ENCODE peak calls at places on chromosomes 11 and 22, in seven cellular contexts. E, H, X, B, Z, K and D are unnamed samples.

GRCh38 chr11:70912226-70912840 is 340.0 kb downstream of the SHANK2 start:
- DNase-seq in E (no peak), H (peak; percentile 18), X (no peak), B (no peak), Z (no peak), K (peak; percentile 15), D (no peak)

GRCh38 chr11:120199613-120200012 is 11.2 kb upstream of the OAF start:
- DNase-seq in E (no peak), H (peak; percentile 52), X (no peak), B (no peak), Z (no peak), K (no peak), D (no peak)

GRCh38 chr22:37340331-37341262 is 58.3 kb downstream of the CYTH4 start:
- DNase-seq in E (no peak), H (no peak), X (no peak), B (no peak), Z (no peak), K (no peak), D (no peak)

GRCh38 chr11:72652871-72653615 is 21.2 kb downstream of the PDE2A start:
- DNase-seq in E (no peak), H (no peak), X (no peak), B (no peak), Z (no peak), K (no peak), D (no peak)

GRCh38 chr11:59759900-59760299 is 4.7 kb downstream of the STX3 start:
- DNase-seq in E (no peak), H (no peak), X (no peak), B (no peak), Z (no peak), K (no peak), D (no peak)

GRCh38 chr11:44179173-44179572 is 83.7 kb downstream of the EXT2 start:
- DNase-seq in E (no peak), H (no peak), X (no peak), B (no peak), Z (no peak), K (no peak), D (no peak)

GRCh38 chr11:65040520-65041205 is 347 bp upstream of the SAC3D1 start:
- DNase-seq in E (peak; percentile 74), H (peak; percentile 95), X (peak; percentile 94), B (peak; percentile 78), Z (peak; percentile 46), K (peak; percentile 97), D (peak; percentile 62)

GRCh38 chr22:50613291-50613981 is 12.8 kb downstream of the MAPK8IP2 start:
- DNase-seq in E (no peak), H (no peak), X (no peak), B (no peak), Z (no peak), K (no peak), D (no peak)

GRCh38 chr11:9260182-9261146 is 4.7 kb downstream of the DENND5A start:
- DNase-seq in E (no peak), H (no peak), X (no peak), B (no peak), Z (no peak), K (no peak), D (no peak)

GRCh38 chr11:36421546-36422155 is 88.4 kb downstream of the TRAF6 start:
- DNase-seq in E (no peak), H (no peak), X (no peak), B (no peak), Z (no peak), K (no peak), D (no peak)

GRCh38 chr11:128522943-128523518 is 64.3 kb downstream of the ETS1 start:
- DNase-seq in E (no peak), H (no peak), X (peak; percentile 88), B (peak; percentile 49), Z (no peak), K (no peak), D (no peak)

GRCh38 chr11:93852242-93852641 is 1.8 kb upstream of the VSTM5 start:
- DNase-seq in E (no peak), H (no peak), X (no peak), B (no peak), Z (no peak), K (no peak), D (no peak)

GRCh38 chr11:114215871-114216803 is 80.1 kb upstream of the NNMT start:
- DNase-seq in E (no peak), H (no peak), X (no peak), B (no peak), Z (no peak), K (no peak), D (no peak)

GRCh38 chr11:72684236-72684912 is 10.2 kb upstream of the PDE2A start:
- DNase-seq in E (peak; percentile 63), H (peak; percentile 93), X (peak; percentile 78), B (peak; percentile 13), Z (no peak), K (peak; percentile 39), D (peak; percentile 24)

GRCh38 chr11:8646873-8647272 is 35.6 kb downstream of the TRIM66 start:
- DNase-seq in E (no peak), H (no peak), X (no peak), B (no peak), Z (no peak), K (no peak), D (no peak)

GRCh38 chr11:17490232-17490631 is 13.6 kb upstream of the ABCC8 start:
- DNase-seq in E (no peak), H (no peak), X (no peak), B (no peak), Z (no peak), K (no peak), D (no peak)

GRCh38 chr22:20015971-20016733 is 471 bp downstream of the ARVCF start:
- DNase-seq in E (peak; percentile 33), H (peak; percentile 84), X (no peak), B (peak; percentile 22), Z (no peak), K (no peak), D (no peak)

GRCh38 chr22:49724030-49724892 is 103.4 kb downstream of the BRD1 start:
- DNase-seq in E (peak; percentile 52), H (peak; percentile 80), X (peak; percentile 78), B (no peak), Z (no peak), K (no peak), D (no peak)

GRCh38 chr11:78660451-78660850 is 85.8 kb upstream of the NARS2 start:
- DNase-seq in E (no peak), H (no peak), X (no peak), B (no peak), Z (no peak), K (no peak), D (no peak)

GRCh38 chr11:73412308-73412707 is 36.1 kb downstream of the RELT start:
- DNase-seq in E (no peak), H (no peak), X (no peak), B (no peak), Z (no peak), K (no peak), D (no peak)

GRCh38 chr11:90908074-90908473 is 685.2 kb upstream of the CHORDC1 start:
- DNase-seq in E (no peak), H (no peak), X (no peak), B (no peak), Z (no peak), K (no peak), D (no peak)

GRCh38 chr11:102560555-102561011 is 30.0 kb upstream of the MMP7 start:
- DNase-seq in E (no peak), H (no peak), X (no peak), B (no peak), Z (peak; percentile 7), K (peak; percentile 42), D (peak; percentile 42)

GRCh38 chr11:68436985-68437926 is 23.3 kb upstream of the PPP6R3 start:
- DNase-seq in E (peak; percentile 29), H (peak; percentile 86), X (no peak), B (no peak), Z (no peak), K (peak; percentile 9), D (peak; percentile 38)

GRCh38 chr11:68329993-68330699 is 17.8 kb downstream of the LRP5 start:
- DNase-seq in E (no peak), H (no peak), X (no peak), B (no peak), Z (no peak), K (no peak), D (no peak)

GRCh38 chr11:66189031-66189745 is 79.3 kb upstream of the RAB1B start:
- DNase-seq in E (no peak), H (no peak), X (no peak), B (no peak), Z (no peak), K (no peak), D (no peak)

GRCh38 chr11:43315966-43316365 is 4.2 kb downstream of the API5 start:
- DNase-seq in E (no peak), H (no peak), X (no peak), B (no peak), Z (no peak), K (no peak), D (no peak)

GRCh38 chr11:36216061-36216615 is 73.1 kb downstream of the COMMD9 start:
- DNase-seq in E (no peak), H (no peak), X (no peak), B (no peak), Z (no peak), K (no peak), D (no peak)

GRCh38 chr11:123979311-123979710 is 1.7 kb upstream of the OR10S1 start:
- DNase-seq in E (no peak), H (no peak), X (no peak), B (no peak), Z (no peak), K (no peak), D (no peak)

GRCh38 chr11:12009617-12010321 is 1.3 kb upstream of the DKK3 start:
- DNase-seq in E (no peak), H (no peak), X (no peak), B (no peak), Z (no peak), K (no peak), D (no peak)

GRCh38 chr11:16454284-16454683 is 97.9 kb upstream of the SOX6 start:
- DNase-seq in E (no peak), H (no peak), X (no peak), B (no peak), Z (no peak), K (no peak), D (no peak)

GRCh38 chr11:15565846-15566245 is 451.1 kb downstream of the INSC start:
- DNase-seq in E (no peak), H (no peak), X (no peak), B (no peak), Z (no peak), K (no peak), D (no peak)

GRCh38 chr11:79860336-79860735 is 419.5 kb upstream of the TENM4 start:
- DNase-seq in E (no peak), H (no peak), X (no peak), B (no peak), Z (no peak), K (no peak), D (no peak)

GRCh38 chr11:81987829-81988472 is 745.7 kb downstream of the FAM181B start:
- DNase-seq in E (no peak), H (peak; percentile 79), X (no peak), B (no peak), Z (peak; percentile 26), K (no peak), D (peak; percentile 8)

GRCh38 chr22:11066458-11067285 is 4461.3 kb upstream of the OR11H1 start:
- DNase-seq in E (no peak), H (peak; percentile 89), X (no peak), B (no peak), Z (no peak), K (no peak), D (no peak)

GRCh38 chr22:47225931-47226633 is 463.6 kb downstream of the TBC1D22A start:
- DNase-seq in E (no peak), H (no peak), X (no peak), B (no peak), Z (no peak), K (no peak), D (no peak)

GRCh38 chr11:119148855-119149370 is at the start of gene ABCG4:
- DNase-seq in E (peak; percentile 30), H (no peak), X (peak; percentile 74), B (peak; percentile 10), Z (no peak), K (no peak), D (no peak)

GRCh38 chr11:71247551-71248250 is 4.7 kb downstream of the SHANK2 start:
- DNase-seq in E (no peak), H (peak; percentile 66), X (peak; percentile 43), B (no peak), Z (no peak), K (no peak), D (no peak)